ENCODE peak calls at places on chromosome 18, in six cellular contexts. N is osteocyte; R is CD4-positive, alpha-beta T cell; Z is anterior cingulate cortex; J is small intestine; A is HTR-8/SVneo. Q is an unnamed sample.
A peak's percentile ranks its signal among the peaks of the same experiment; 100 is the strongest.

GRCh38 chr18:49322770-49323490 is 137.5 kb downstream of the DYM start:
- DNase-seq in N (no peak), R (no peak), Z (no peak), J (no peak), A (no peak), Q (no peak)

GRCh38 chr18:74331404-74331803 is 15.8 kb downstream of the C18orf63 start:
- DNase-seq in N (no peak), R (no peak), Z (no peak), J (peak; percentile 18), A (no peak), Q (no peak)

GRCh38 chr18:12393998-12394397 is 13.7 kb upstream of the PRELID3A start:
- DNase-seq in N (no peak), R (no peak), Z (no peak), J (peak; percentile 61), A (no peak), Q (no peak)

GRCh38 chr18:79910563-79910962 is 40.9 kb downstream of the SLC66A2 start:
- DNase-seq in N (peak; percentile 65), R (no peak), Z (no peak), J (no peak), A (no peak), Q (no peak)

GRCh38 chr18:50193796-50194622 is 938 bp downstream of the MYO5B start:
- DNase-seq in N (no peak), R (no peak), Z (no peak), J (peak; percentile 59), A (no peak), Q (no peak)

GRCh38 chr18:37564796-37565137 is 831 bp downstream of the CELF4 start:
- DNase-seq in N (no peak), R (no peak), Z (peak; percentile 49), J (no peak), A (peak; percentile 21), Q (peak; percentile 12)

GRCh38 chr18:35118641-35119040 is 77.4 kb downstream of the MAPRE2 start:
- DNase-seq in N (no peak), R (no peak), Z (no peak), J (no peak), A (no peak), Q (no peak)

GRCh38 chr18:76450912-76451421 is 44.1 kb downstream of the ZNF516 start:
- DNase-seq in N (peak; percentile 83), R (no peak), Z (no peak), J (peak; percentile 59), A (peak; percentile 32), Q (no peak)

GRCh38 chr18:63578357-63578958 is 8.7 kb upstream of the SERPINB13 start:
- DNase-seq in N (no peak), R (no peak), Z (no peak), J (peak; percentile 30), A (peak; percentile 10), Q (peak; percentile 9)

GRCh38 chr18:23071285-23071684 is 64.0 kb upstream of the CABLES1 start:
- DNase-seq in N (no peak), R (peak; percentile 75), Z (no peak), J (peak; percentile 79), A (no peak), Q (no peak)

GRCh38 chr18:68796936-68797690 is 767 bp upstream of the CCDC102B start:
- DNase-seq in N (no peak), R (no peak), Z (no peak), J (no peak), A (no peak), Q (peak; percentile 75)

GRCh38 chr18:32021756-32022564 is 3.3 kb downstream of the RNF125 start:
- DNase-seq in N (no peak), R (no peak), Z (no peak), J (no peak), A (no peak), Q (no peak)

GRCh38 chr18:26133652-26134051 is at the start of gene PSMA8:
- DNase-seq in N (no peak), R (peak; percentile 35), Z (no peak), J (no peak), A (no peak), Q (no peak)

GRCh38 chr18:74342416-74343043 is 26.9 kb downstream of the C18orf63 start:
- DNase-seq in N (no peak), R (no peak), Z (no peak), J (peak; percentile 64), A (no peak), Q (peak; percentile 52)

GRCh38 chr18:22271030-22271429 is 101.6 kb downstream of the GATA6 start:
- DNase-seq in N (no peak), R (no peak), Z (no peak), J (no peak), A (no peak), Q (no peak)

GRCh38 chr18:76255070-76255683 is 239.9 kb downstream of the ZNF516 start:
- DNase-seq in N (no peak), R (no peak), Z (no peak), J (no peak), A (no peak), Q (no peak)

GRCh38 chr18:41459657-41460056 is 495.4 kb upstream of the PIK3C3 start:
- DNase-seq in N (no peak), R (no peak), Z (no peak), J (no peak), A (no peak), Q (no peak)

GRCh38 chr18:74849316-74849715 is 251.6 kb downstream of the ZNF407 start:
- DNase-seq in N (no peak), R (no peak), Z (no peak), J (no peak), A (no peak), Q (no peak)

GRCh38 chr18:61893304-61893970 is 630 bp upstream of the RNF152 start:
- DNase-seq in N (peak; percentile 86), R (peak; percentile 11), Z (peak; percentile 50), J (peak; percentile 53), A (no peak), Q (no peak)

GRCh38 chr18:57052173-57052572 is 94.7 kb upstream of the BOD1L2 start:
- DNase-seq in N (no peak), R (no peak), Z (no peak), J (no peak), A (no peak), Q (no peak)

GRCh38 chr18:43893001-43893637 is 615.8 kb upstream of the SYT4 start:
- DNase-seq in N (no peak), R (no peak), Z (no peak), J (no peak), A (peak; percentile 4), Q (no peak)

GRCh38 chr18:7677424-7677823 is 110.3 kb downstream of the PTPRM start:
- DNase-seq in N (no peak), R (no peak), Z (no peak), J (no peak), A (no peak), Q (no peak)

GRCh38 chr18:8721716-8722115 is 16.4 kb downstream of the MTCL1 start:
- DNase-seq in N (no peak), R (no peak), Z (no peak), J (peak; percentile 68), A (no peak), Q (no peak)

Q was measured in smooth muscle cell of the brain vasculature.